ENCODE peak calls at places on chromosomes 1 and 21, in five cellular contexts. Q is ovary, X is MG63, H is uterus, M is psoas muscle. U is an unnamed sample. For H3K9me3, the result is how much of the 10 kb centered on the place peaks cover.

GRCh38 chr1:183674339-183674738 is 21.2 kb upstream of the APOBEC4 start:
- DNase-seq in X (peak), Q (no peak), M (no peak), H (no peak), U (no peak)

GRCh38 chr1:115677172-115677542 is 35.4 kb downstream of the VANGL1 start:
- DNase-seq in Q (no peak), H (no peak), M (no peak), X (no peak), U (peak)

GRCh38 chr1:157307491-157307890 is 169.3 kb upstream of the ETV3 start:
- DNase-seq in Q (no peak), X (no peak), H (no peak), M (no peak), U (no peak)

GRCh38 chr1:31708324-31708723 is 4.5 kb upstream of the COL16A1 start:
- DNase-seq in X (peak), M (no peak), Q (no peak), H (no peak), U (peak)

GRCh38 chr1:41957568-41957967 is 38.8 kb upstream of the HIVEP3 start:
- DNase-seq in M (peak), H (no peak), X (peak), Q (no peak), U (peak)

GRCh38 chr21:35268261-35268660 is 219.2 kb upstream of the RUNX1 start:
- DNase-seq in M (no peak), Q (no peak), H (no peak), X (no peak), U (no peak)

GRCh38 chr1:10398278-10398733 is 558 bp upstream of the PGD start:
- DNase-seq in H (no peak), Q (no peak), X (no peak), M (no peak), U (no peak)

GRCh38 chr1:51484591-51484990 is 34.5 kb downstream of the EPS15 start:
- DNase-seq in X (no peak), M (no peak), Q (no peak), H (no peak), U (peak)

GRCh38 chr1:222288056-222288455 is 259.8 kb downstream of the HHIPL2 start:
- DNase-seq in Q (no peak), M (no peak), X (peak), H (no peak), U (peak)

GRCh38 chr1:191734321-191734720 is 423.9 kb upstream of the RGS18 start:
- DNase-seq in H (no peak), Q (no peak), X (no peak), M (no peak), U (no peak)

GRCh38 chr21:41783476-41784150 is 16.8 kb upstream of the RIPK4 start:
- DNase-seq in M (no peak), Q (no peak), X (no peak), H (no peak), U (no peak)

GRCh38 chr1:53945183-53945432 is 391 bp downstream of the IFT25 start:
- DNase-seq in Q (no peak), X (no peak), H (no peak), M (no peak), U (no peak)

GRCh38 chr21:44619886-44620285 is 7.0 kb upstream of the KRTAP10-9 start:
- DNase-seq in Q (no peak), M (no peak), X (no peak), H (no peak), U (no peak)
- H3K9me3 ChIP-seq in Q (under half), M (under half), X (under half), H (under half), U (under half)

GRCh38 chr1:189269011-189269410 is 1208.7 kb downstream of the BRINP3 start:
- DNase-seq in Q (no peak), M (no peak), X (no peak), H (no peak), U (peak)
- H3K9me3 ChIP-seq in Q (under half), M (under half), X (under half), H (under half), U (under half)

GRCh38 chr21:9758141-9758540 is 763.2 kb upstream of the TPTE start:
- DNase-seq in M (no peak), H (no peak), X (no peak), Q (no peak), U (no peak)

GRCh38 chr21:9755611-9756010 is 765.8 kb upstream of the TPTE start:
- DNase-seq in X (no peak), H (no peak), Q (no peak), M (no peak), U (no peak)

GRCh38 chr21:9756677-9757076 is 764.7 kb upstream of the TPTE start:
- DNase-seq in H (no peak), X (no peak), M (no peak), Q (no peak), U (no peak)

GRCh38 chr21:9750341-9751086 is 770.9 kb upstream of the TPTE start:
- DNase-seq in X (no peak), M (no peak), H (no peak), Q (no peak), U (no peak)

GRCh38 chr21:9753943-9754342 is 767.4 kb upstream of the TPTE start:
- DNase-seq in X (no peak), H (no peak), Q (no peak), M (no peak), U (no peak)
- H3K9me3 ChIP-seq in X (under half), H (under half), Q (under half), M (under half), U (under half)

GRCh38 chr1:4673494-4673893 is 19.1 kb downstream of the AJAP1 start:
- DNase-seq in Q (no peak), H (no peak), M (no peak), X (no peak), U (no peak)
- H3K9me3 ChIP-seq in Q (under half), H (under half), M (under half), X (under half), U (under half)

GRCh38 chr1:43388021-43388575 is 1.5 kb downstream of the MED8 start:
- DNase-seq in M (no peak), H (no peak), X (no peak), Q (no peak), U (peak)

GRCh38 chr1:43392702-43393101 is 3.0 kb downstream of the SZT2 start:
- DNase-seq in H (no peak), M (no peak), X (no peak), Q (no peak), U (no peak)

GRCh38 chr1:43386676-43387075 is 2.9 kb downstream of the MED8 start:
- DNase-seq in X (no peak), Q (no peak), H (no peak), M (no peak), U (no peak)

GRCh38 chr1:43389326-43390313 is at the start of the genes MED8 and SZT2:
- DNase-seq in X (peak), H (peak), Q (peak), M (peak), U (peak)

GRCh38 chr1:43388613-43389012 is 987 bp downstream of the MED8 start:
- DNase-seq in X (no peak), M (no peak), Q (no peak), H (no peak), U (no peak)
- H3K9me3 ChIP-seq in X (under half), M (under half), Q (under half), H (under half), U (under half)

GRCh38 chr1:5371270-5371669 is 621.0 kb downstream of the NPHP4 start:
- DNase-seq in Q (no peak), X (no peak), H (no peak), M (no peak), U (no peak)
- H3K9me3 ChIP-seq in Q (under half), X (under half), H (under half), M (under half), U (under half)